ENCODE peak calls at places on chromosomes 4 and X, in eight cellular contexts. N is prostate gland, Y is breast epithelium, M is upper lobe of right lung, T is cardiac muscle cell, F is ovary, I is H9, A is SJCRH30. K is an unnamed sample. For H3K27me3, H3K9me3 and H3K4me1, the result is how much of the 10 kb centered on the place peaks cover.

GRCh38 chrX:40897768-40898167 is 162.4 kb upstream of the MED14 start:
- DNase-seq in N (no peak), Y (no peak), M (no peak), T (no peak), F (no peak), I (no peak), A (peak), K (no peak)

GRCh38 chr4:56238251-56238650 is 149.0 kb downstream of the AASDH start:
- DNase-seq in N (no peak), Y (no peak), M (no peak), T (no peak), F (no peak), I (no peak), A (no peak), K (no peak)

GRCh38 chr4:4415107-4415805 is 28.4 kb downstream of the NSG1 start:
- DNase-seq in N (no peak), Y (peak), M (peak), T (no peak), F (no peak), I (no peak), A (no peak), K (no peak)

GRCh38 chr4:111937368-111937767 is 207.9 kb upstream of the FAM241A start:
- DNase-seq in N (no peak), Y (no peak), M (no peak), T (peak), F (no peak), I (no peak), A (peak), K (no peak)

GRCh38 chr4:14375816-14376215 is 626.5 kb upstream of the CPEB2 start:
- DNase-seq in N (no peak), Y (no peak), M (no peak), T (peak), F (no peak), I (no peak), A (no peak), K (no peak)

GRCh38 chrX:68699960-68700746 is 52.7 kb downstream of the STARD8 start:
- DNase-seq in N (no peak), Y (no peak), M (no peak), T (peak), F (no peak), I (no peak), A (no peak), K (no peak)

GRCh38 chr4:157994863-157995262 is 178.0 kb downstream of the GASK1B start:
- DNase-seq in N (peak), Y (no peak), M (no peak), T (peak), F (no peak), I (no peak), A (no peak), K (no peak)

GRCh38 chrX:31679861-31680260 is 608.0 kb upstream of the FTHL17 start:
- DNase-seq in N (no peak), Y (no peak), M (no peak), T (no peak), F (no peak), I (no peak), A (peak), K (no peak)

GRCh38 chrX:118346258-118347094 is 570 bp downstream of the WDR44 start:
- DNase-seq in N (peak), Y (peak), M (peak), T (no peak), F (no peak), I (no peak), A (peak), K (peak)

DNA sequence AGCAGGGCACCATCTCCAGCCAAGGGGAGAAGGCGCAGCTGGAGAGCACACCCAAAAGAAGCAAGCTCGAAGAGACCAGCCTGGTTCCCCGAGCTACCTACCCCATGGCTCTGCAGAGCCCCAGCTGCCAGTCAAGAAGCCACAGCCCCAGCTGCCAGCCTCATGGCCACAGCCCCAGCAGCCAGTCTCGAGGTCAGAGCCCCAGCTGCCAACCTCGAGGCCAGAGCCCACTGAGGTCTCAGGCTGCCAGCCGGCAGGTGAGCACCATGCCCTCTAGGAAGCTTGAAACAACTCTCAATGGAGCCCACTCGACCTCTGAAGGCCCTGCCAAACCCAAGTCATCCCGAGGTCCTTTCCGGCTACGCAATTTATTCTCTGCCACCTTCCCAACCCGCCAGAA is 27.0 kb upstream of the PRPS1 start:
- DNase-seq in N (no peak), Y (no peak), M (no peak), T (no peak), F (no peak), I (no peak), A (no peak), K (no peak)
- H3K27me3 ChIP-seq in N (under half), Y (under half), M (under half), T (under half), F (under half), I (under half), A (under half), K (under half)

DNA sequence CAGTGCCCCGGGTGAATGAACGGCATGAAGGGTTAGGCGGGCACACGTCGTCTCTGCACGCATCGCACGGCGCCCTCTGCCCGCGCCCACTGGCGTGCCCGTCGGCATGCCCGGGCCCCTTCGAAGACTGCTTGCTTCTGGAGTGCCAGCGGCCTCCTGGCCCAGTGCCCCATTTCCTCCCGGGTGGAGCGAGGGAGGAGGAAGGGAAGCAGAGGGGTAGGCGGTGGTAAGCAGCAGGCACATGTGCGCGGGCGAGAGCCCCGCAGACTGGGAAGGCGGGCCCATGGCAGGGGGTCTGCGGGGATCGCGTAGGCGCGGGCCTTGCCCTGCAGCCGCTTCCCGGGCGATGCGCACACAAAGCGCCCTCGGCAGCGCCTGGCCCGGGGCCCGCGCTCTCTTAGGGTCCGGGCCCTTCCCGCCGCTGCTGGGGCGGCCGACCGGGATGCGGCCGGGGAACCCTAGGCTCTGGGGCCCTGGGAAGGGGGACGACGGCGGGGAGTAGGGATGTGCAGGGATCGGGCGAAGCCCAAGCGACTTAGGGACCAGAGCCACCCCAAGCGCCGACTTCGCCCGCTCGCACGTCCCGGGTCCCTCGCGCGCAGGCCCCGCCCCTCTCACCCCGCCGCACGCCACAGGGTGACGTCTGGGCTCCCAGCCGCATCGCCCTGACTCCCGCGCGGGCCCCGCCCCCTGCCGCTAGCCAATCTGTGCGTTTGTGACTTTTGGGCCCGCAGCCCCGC is 866 bp upstream of the EMD start:
- DNase-seq in N (no peak), Y (no peak), M (peak), T (peak), F (peak), I (peak), A (peak), K (no peak)
- H3K9me3 ChIP-seq in N (under half), Y (under half), M (under half), T (under half), F (under half), I (under half), A (under half), K (under half)

GRCh38 chr4:142356797-142357196 is 489.3 kb downstream of the INPP4B start:
- DNase-seq in N (no peak), Y (no peak), M (no peak), T (no peak), F (no peak), I (no peak), A (no peak), K (no peak)
- H3K4me1 ChIP-seq in N (under half), Y (under half), M (under half), T (under half), F (under half), I (under half), A (under half), K (half or more)

DNA sequence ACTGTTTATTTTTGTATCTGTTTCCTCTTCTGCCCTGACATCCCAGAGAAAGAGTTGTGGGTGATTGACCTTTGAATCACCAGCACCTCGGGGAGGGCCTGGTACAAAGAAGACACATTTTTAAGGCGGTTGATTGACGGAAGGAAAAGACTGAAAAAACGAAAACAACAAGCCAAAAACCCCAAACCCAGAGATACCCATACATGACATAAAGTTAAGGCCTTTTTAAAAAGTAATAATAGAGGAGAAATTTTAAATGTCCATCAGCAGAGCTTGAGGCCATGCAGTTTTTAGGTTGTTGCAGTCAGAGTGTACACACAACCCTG is 110.0 kb downstream of the GNL3L start:
- DNase-seq in N (no peak), Y (no peak), M (no peak), T (no peak), F (no peak), I (no peak), A (no peak), K (no peak)
- H3K27me3 ChIP-seq in N (under half), Y (under half), M (under half), T (under half), F (under half), I (under half), A (under half), K (under half)

GRCh38 chr4:138935-139334 is 14.6 kb downstream of the ZNF718 start:
- DNase-seq in N (no peak), Y (no peak), M (no peak), T (no peak), F (no peak), I (no peak), A (no peak), K (no peak)
- H3K9me3 ChIP-seq in N (under half), Y (half or more), M (half or more), T (under half), F (under half), I (under half), A (under half), K (under half)

GRCh38 chr4:31052519-31052918 is 332.4 kb downstream of the PCDH7 start:
- DNase-seq in N (no peak), Y (no peak), M (no peak), T (no peak), F (no peak), I (no peak), A (peak), K (no peak)
- H3K4me1 ChIP-seq in N (under half), Y (under half), M (under half), T (under half), F (under half), I (under half), A (under half), K (under half)

DNA sequence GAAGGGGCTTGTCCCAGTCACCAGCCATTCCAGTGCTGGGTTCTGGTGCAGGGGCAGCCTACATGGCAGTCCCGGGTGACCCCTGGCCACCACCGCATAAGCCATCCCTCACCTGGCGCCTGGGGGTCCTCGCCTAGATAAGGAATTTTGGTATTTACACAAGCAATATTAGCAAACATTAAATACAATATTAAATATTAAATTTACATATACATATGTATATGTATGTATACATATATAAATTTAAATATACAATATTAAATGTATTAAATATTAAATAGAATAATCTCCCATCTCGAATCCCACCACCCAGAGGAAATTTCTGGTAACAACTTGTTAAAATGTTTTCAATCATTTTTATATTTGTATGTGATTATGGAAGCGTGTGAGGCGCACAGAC is 104.6 kb upstream of the AFAP1 start:
- DNase-seq in N (no peak), Y (no peak), M (no peak), T (no peak), F (no peak), I (no peak), A (no peak), K (no peak)
- H3K27me3 ChIP-seq in N (under half), Y (under half), M (under half), T (under half), F (under half), I (under half), A (under half), K (under half)